ENCODE peak calls at places on chromosome 21, in four cellular contexts. One of them, this sample, is unnamed.

GRCh38 chr21:42781150-42781980 is 98.0 kb downstream of the WDR4 start:
- DNase-seq in Calu3: peak; percentile 41
- DNase-seq in neural crest cell: no peak
- DNase-seq in CD4-positive, alpha-beta T cell: no peak
- DNase-seq in this sample: no peak

GRCh38 chr21:15192243-15192642 is 127.4 kb upstream of the NRIP1 start:
- DNase-seq in neural crest cell: no peak
- DNase-seq in CD4-positive, alpha-beta T cell: no peak
- DNase-seq in Calu3: no peak
- DNase-seq in this sample: no peak

GRCh38 chr21:39669485-39669884 is 56.7 kb downstream of the B3GALT5 start:
- DNase-seq in Calu3: no peak
- DNase-seq in neural crest cell: no peak
- DNase-seq in CD4-positive, alpha-beta T cell: no peak
- DNase-seq in this sample: no peak

GRCh38 chr21:39630191-39630591 is 17.5 kb downstream of the B3GALT5 start:
- DNase-seq in CD4-positive, alpha-beta T cell: no peak
- DNase-seq in Calu3: peak; percentile 54
- DNase-seq in neural crest cell: no peak
- DNase-seq in this sample: no peak

GRCh38 chr21:27631471-27631870 is 664.6 kb upstream of the ADAMTS5 start:
- DNase-seq in Calu3: no peak
- DNase-seq in neural crest cell: no peak
- DNase-seq in CD4-positive, alpha-beta T cell: no peak
- DNase-seq in this sample: no peak

GRCh38 chr21:42219606-42220137 is 732 bp downstream of the ABCG1 start:
- DNase-seq in Calu3: no peak
- DNase-seq in neural crest cell: no peak
- DNase-seq in CD4-positive, alpha-beta T cell: peak; percentile 16
- DNase-seq in this sample: peak; percentile 52

GRCh38 chr21:36792505-36792967 is 93.6 kb downstream of the SIM2 start:
- DNase-seq in Calu3: no peak
- DNase-seq in neural crest cell: no peak
- DNase-seq in CD4-positive, alpha-beta T cell: no peak
- DNase-seq in this sample: no peak

GRCh38 chr21:14284439-14284838 is 68.5 kb downstream of the RBM11 start:
- DNase-seq in CD4-positive, alpha-beta T cell: no peak
- DNase-seq in neural crest cell: no peak
- DNase-seq in Calu3: no peak
- DNase-seq in this sample: no peak

GRCh38 chr21:34946385-34947121 is 102.5 kb downstream of the RUNX1 start:
- DNase-seq in CD4-positive, alpha-beta T cell: no peak
- DNase-seq in neural crest cell: no peak
- DNase-seq in Calu3: no peak
- DNase-seq in this sample: no peak
- TF ChIP-seq CTCF in CD4-positive, alpha-beta T cell: no peak
- TF ChIP-seq CTCF in neural crest cell: no peak
- TF ChIP-seq CTCF in Calu3: no peak
- TF ChIP-seq CTCF in this sample: no peak

GRCh38 chr21:44836666-44837471 is 19.0 kb upstream of the SUMO3 start:
- DNase-seq in Calu3: peak; percentile 43
- DNase-seq in neural crest cell: no peak
- DNase-seq in CD4-positive, alpha-beta T cell: no peak
- DNase-seq in this sample: no peak
- TF ChIP-seq CTCF in Calu3: no peak
- TF ChIP-seq CTCF in neural crest cell: no peak
- TF ChIP-seq CTCF in CD4-positive, alpha-beta T cell: no peak
- TF ChIP-seq CTCF in this sample: no peak

GRCh38 chr21:45542242-45542666 is at the start of gene SLC19A1:
- DNase-seq in Calu3: peak; percentile 69
- DNase-seq in neural crest cell: peak; percentile 59
- DNase-seq in CD4-positive, alpha-beta T cell: peak; percentile 67
- DNase-seq in this sample: peak; percentile 61
- TF ChIP-seq CTCF in Calu3: no peak
- TF ChIP-seq CTCF in neural crest cell: peak; percentile 51
- TF ChIP-seq CTCF in CD4-positive, alpha-beta T cell: no peak
- TF ChIP-seq CTCF in this sample: peak; percentile 12

GRCh38 chr21:34073032-34073748 is at the start of the genes MRPS6 and SLC5A3:
- DNase-seq in neural crest cell: peak; percentile 75
- DNase-seq in CD4-positive, alpha-beta T cell: peak; percentile 64
- DNase-seq in Calu3: peak; percentile 81
- DNase-seq in this sample: peak; percentile 85
- TF ChIP-seq CTCF in neural crest cell: peak; percentile 36
- TF ChIP-seq CTCF in CD4-positive, alpha-beta T cell: no peak
- TF ChIP-seq CTCF in Calu3: no peak
- TF ChIP-seq CTCF in this sample: no peak

DNA sequence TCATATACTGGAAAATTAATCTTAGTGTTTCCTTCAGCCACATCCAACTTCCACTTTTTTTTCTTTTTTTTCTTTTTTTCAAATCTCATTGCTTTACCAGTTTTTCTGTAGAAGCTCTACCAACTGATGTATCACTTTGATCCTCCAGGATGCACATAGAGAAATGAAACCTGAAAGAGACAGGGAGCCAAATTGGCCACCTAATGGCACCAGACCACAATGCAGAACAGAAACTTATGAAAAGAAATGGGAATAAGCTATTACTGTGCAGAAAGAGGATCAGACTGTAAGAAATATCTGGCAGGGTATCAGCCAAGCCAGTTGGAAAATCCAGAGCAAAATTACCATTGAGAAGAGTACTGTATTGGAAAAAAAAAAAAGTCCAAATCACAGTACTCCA is 1514.2 kb downstream of the MRPL39 start:
- DNase-seq in CD4-positive, alpha-beta T cell: no peak
- DNase-seq in neural crest cell: no peak
- DNase-seq in Calu3: no peak
- DNase-seq in this sample: no peak
- TF ChIP-seq CTCF in CD4-positive, alpha-beta T cell: no peak
- TF ChIP-seq CTCF in neural crest cell: no peak
- TF ChIP-seq CTCF in Calu3: no peak
- TF ChIP-seq CTCF in this sample: no peak

GRCh38 chr21:25607812-25608737 is 794 bp upstream of the MRPL39 start:
- DNase-seq in Calu3: peak; percentile 67
- DNase-seq in neural crest cell: peak; percentile 62
- DNase-seq in CD4-positive, alpha-beta T cell: peak; percentile 73
- DNase-seq in this sample: peak; percentile 80

GRCh38 chr21:25607151-25607811 is at the start of gene MRPL39:
- DNase-seq in neural crest cell: peak; percentile 85
- DNase-seq in CD4-positive, alpha-beta T cell: peak; percentile 83
- DNase-seq in Calu3: peak; percentile 86
- DNase-seq in this sample: peak; percentile 89
- TF ChIP-seq CTCF in neural crest cell: peak; percentile 64
- TF ChIP-seq CTCF in CD4-positive, alpha-beta T cell: peak; percentile 49
- TF ChIP-seq CTCF in Calu3: peak; percentile 35
- TF ChIP-seq CTCF in this sample: peak; percentile 52

DNA sequence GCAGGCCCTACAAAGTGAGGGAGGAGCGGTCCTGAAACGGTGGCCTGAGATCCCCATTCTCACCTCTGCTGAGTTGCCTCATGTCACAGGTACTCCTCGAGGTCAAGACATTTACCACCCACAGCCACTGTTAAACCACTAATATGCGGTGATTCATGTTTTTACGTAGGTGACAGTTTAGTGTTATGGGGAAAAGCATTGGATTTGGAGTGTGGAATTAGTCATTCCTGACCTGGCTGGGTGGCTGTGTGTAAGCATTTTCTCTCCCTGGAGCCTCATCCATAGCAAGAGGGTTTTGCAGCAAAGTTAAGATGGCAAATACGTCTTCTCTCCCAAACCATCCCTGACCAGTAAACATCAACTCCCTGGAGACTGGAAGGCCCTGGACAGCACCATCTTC is 57.8 kb upstream of the KCNJ6 start:
- DNase-seq in CD4-positive, alpha-beta T cell: no peak
- DNase-seq in neural crest cell: no peak
- DNase-seq in Calu3: no peak
- DNase-seq in this sample: no peak
- TF ChIP-seq CTCF in CD4-positive, alpha-beta T cell: no peak
- TF ChIP-seq CTCF in neural crest cell: no peak
- TF ChIP-seq CTCF in Calu3: no peak
- TF ChIP-seq CTCF in this sample: no peak

GRCh38 chr21:32888971-32889370 is 117.4 kb upstream of the PAXBP1 start:
- DNase-seq in CD4-positive, alpha-beta T cell: no peak
- DNase-seq in Calu3: no peak
- DNase-seq in neural crest cell: no peak
- DNase-seq in this sample: no peak

GRCh38 chr21:32889596-32889995 is 118.0 kb upstream of the PAXBP1 start:
- DNase-seq in neural crest cell: no peak
- DNase-seq in Calu3: no peak
- DNase-seq in CD4-positive, alpha-beta T cell: no peak
- DNase-seq in this sample: no peak

GRCh38 chr21:32884062-32884461 is 112.5 kb upstream of the PAXBP1 start:
- DNase-seq in neural crest cell: no peak
- DNase-seq in Calu3: no peak
- DNase-seq in CD4-positive, alpha-beta T cell: no peak
- DNase-seq in this sample: no peak

GRCh38 chr21:32887026-32887425 is 115.5 kb upstream of the PAXBP1 start:
- DNase-seq in neural crest cell: no peak
- DNase-seq in CD4-positive, alpha-beta T cell: no peak
- DNase-seq in Calu3: no peak
- DNase-seq in this sample: no peak

GRCh38 chr21:32886339-32886738 is 114.8 kb upstream of the PAXBP1 start:
- DNase-seq in neural crest cell: no peak
- DNase-seq in Calu3: peak; percentile 3
- DNase-seq in CD4-positive, alpha-beta T cell: peak; percentile 2
- DNase-seq in this sample: no peak
- TF ChIP-seq CTCF in neural crest cell: no peak
- TF ChIP-seq CTCF in Calu3: no peak
- TF ChIP-seq CTCF in CD4-positive, alpha-beta T cell: no peak
- TF ChIP-seq CTCF in this sample: no peak

DNA sequence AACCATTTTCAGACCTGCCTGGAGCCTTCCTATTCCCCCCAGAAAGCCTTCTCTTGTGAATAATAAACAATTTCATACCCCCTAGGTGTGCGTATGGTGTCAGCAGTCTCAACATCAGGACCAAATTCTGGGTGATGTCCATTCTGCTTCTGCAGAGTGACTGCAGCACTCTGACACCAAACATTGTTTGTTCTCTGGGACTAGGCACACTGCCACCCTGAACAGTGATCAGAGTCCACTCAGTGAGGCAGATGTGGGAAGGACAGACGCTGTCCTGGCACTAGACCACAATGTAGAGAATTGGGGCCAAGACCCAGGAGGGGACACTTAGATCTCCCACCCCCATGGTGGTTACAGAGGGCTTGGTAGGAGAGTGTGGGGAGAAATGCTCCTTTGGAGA is 175.1 kb downstream of the BACH1 start:
- DNase-seq in CD4-positive, alpha-beta T cell: no peak
- DNase-seq in Calu3: no peak
- DNase-seq in neural crest cell: no peak
- DNase-seq in this sample: no peak
- TF ChIP-seq CTCF in CD4-positive, alpha-beta T cell: no peak
- TF ChIP-seq CTCF in Calu3: no peak
- TF ChIP-seq CTCF in neural crest cell: no peak
- TF ChIP-seq CTCF in this sample: no peak

DNA sequence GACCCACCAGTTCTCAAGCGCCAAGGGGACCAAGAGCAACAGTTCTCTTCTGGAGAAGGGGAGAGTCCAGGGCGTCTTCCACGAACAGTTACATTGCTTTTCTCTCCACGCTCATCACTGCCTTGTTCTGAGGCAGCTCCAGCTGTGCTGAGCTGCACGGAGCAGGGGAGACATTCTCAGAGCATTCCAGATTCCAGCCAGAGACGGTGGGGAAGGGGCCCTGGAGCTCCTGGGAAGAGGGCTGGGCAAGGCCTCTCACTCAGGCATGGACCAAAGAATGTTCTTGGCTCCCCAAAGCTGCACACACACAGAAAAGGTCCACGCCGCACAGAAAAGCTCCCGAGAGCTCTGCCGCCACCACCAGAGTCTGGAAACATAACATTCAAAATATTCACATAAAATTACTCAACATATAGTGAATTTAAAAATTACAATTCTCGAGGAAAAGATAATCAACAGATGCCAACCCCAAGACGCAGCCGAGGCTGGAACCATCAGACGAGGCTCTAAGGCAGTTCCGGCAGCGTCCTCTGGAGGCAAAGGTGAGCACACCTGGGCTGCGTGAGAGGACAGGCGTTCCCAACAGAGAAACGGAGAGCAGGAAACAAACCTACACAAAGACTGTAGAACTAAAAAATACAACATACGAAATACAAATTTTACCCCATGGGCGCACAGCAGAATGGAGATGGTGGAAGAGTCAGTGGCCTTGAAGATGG is 40.5 kb downstream of the UBE2G2 start:
- DNase-seq in neural crest cell: no peak
- DNase-seq in Calu3: peak; percentile 47
- DNase-seq in CD4-positive, alpha-beta T cell: no peak
- DNase-seq in this sample: no peak
- TF ChIP-seq CTCF in neural crest cell: peak; percentile 55
- TF ChIP-seq CTCF in Calu3: no peak
- TF ChIP-seq CTCF in CD4-positive, alpha-beta T cell: peak; percentile 30
- TF ChIP-seq CTCF in this sample: peak; percentile 23